ENCODE peak calls at places on chromosomes 12 and 14, in four cellular contexts. J is Ammon's horn, U is astrocyte of the spinal cord, A is NCI-H187. Z is an unnamed sample.

GRCh38 chr12:11836282-11836963 is 186.9 kb downstream of the ETV6 start:
- DNase-seq in U (no peak), A (peak), J (peak), Z (peak)

GRCh38 chr14:100359881-100360280 is 36.7 kb downstream of the SLC25A47 start:
- DNase-seq in A (no peak), U (no peak), J (no peak), Z (no peak)

GRCh38 chr12:132395192-132395907 is 66.0 kb upstream of the GALNT9 start:
- DNase-seq in J (no peak), A (no peak), U (no peak), Z (no peak)

GRCh38 chr14:89618821-89619551 is 202.0 kb upstream of the FOXN3 start:
- DNase-seq in U (peak), A (peak), J (peak), Z (peak)

GRCh38 chr12:49342914-49343731 is 3.6 kb upstream of the DNAJC22 start:
- DNase-seq in A (peak), U (no peak), J (no peak), Z (no peak)

GRCh38 chr14:72780771-72781170 is 113.1 kb downstream of the DPF3 start:
- DNase-seq in J (no peak), U (peak), A (no peak), Z (no peak)

GRCh38 chr12:45192041-45192695 is 23.7 kb upstream of the ANO6 start:
- DNase-seq in A (no peak), U (peak), J (no peak), Z (no peak)

GRCh38 chr12:113676547-113676946 is 204.9 kb upstream of the LHX5 start:
- DNase-seq in A (no peak), J (no peak), U (no peak), Z (no peak)

GRCh38 chr12:52832451-52832850 is 1.7 kb downstream of the KRT79 start:
- DNase-seq in A (no peak), J (no peak), U (no peak), Z (no peak)

GRCh38 chr12:104172564-104172935 is 34.5 kb upstream of the NFYB start:
- DNase-seq in J (no peak), A (no peak), U (no peak), Z (no peak)

GRCh38 chr12:121278450-121279375 is 17.8 kb downstream of the CAMKK2 start:
- DNase-seq in U (peak), J (peak), A (no peak), Z (no peak)

GRCh38 chr14:91693342-91693741 is 38.5 kb downstream of the CATSPERB start:
- DNase-seq in A (no peak), U (no peak), J (no peak), Z (no peak)

GRCh38 chr12:2876431-2877046 is 435 bp downstream of the FOXM1 start:
- DNase-seq in J (no peak), A (peak), U (peak), Z (no peak)

GRCh38 chr12:79645235-79645630 is 45.5 kb downstream of the PAWR start:
- DNase-seq in U (no peak), J (no peak), A (no peak), Z (no peak)

GRCh38 chr12:57744194-57744776 is 554 bp upstream of the TSPAN31 start:
- DNase-seq in U (no peak), A (no peak), J (no peak), Z (no peak)

GRCh38 chr12:89927226-89927698 is 218.6 kb upstream of the ATP2B1 start:
- DNase-seq in A (no peak), J (peak), U (no peak), Z (no peak)

GRCh38 chr14:51954657-51955056 is 34.7 kb upstream of the RTRAF start:
- DNase-seq in J (no peak), U (no peak), A (no peak), Z (no peak)

GRCh38 chr14:100404419-100404818 is 81.3 kb downstream of the SLC25A47 start:
- DNase-seq in A (no peak), J (no peak), U (no peak), Z (no peak)

GRCh38 chr14:69335421-69335820 is 62.7 kb downstream of the ERH start:
- DNase-seq in U (peak), A (no peak), J (peak), Z (no peak)

GRCh38 chr14:28382460-28383220 is 383.9 kb upstream of the FOXG1 start:
- DNase-seq in A (no peak), J (no peak), U (peak), Z (no peak)

GRCh38 chr14:54025661-54026060 is 69.0 kb upstream of the BMP4 start:
- DNase-seq in U (peak), J (no peak), A (no peak), Z (no peak)

Z was measured in NCI-H510A.